ENCODE peak calls at places on chromosomes 12 and 14, in seven cellular contexts. N is MM.1S; T is effector memory CD4-positive, alpha-beta T cell; M is cardiac muscle cell; Z is uterus; O is heart left ventricle; R is aorta. U is an unnamed sample.
A peak's percentile ranks its signal among the peaks of the same experiment; 100 is the strongest.

GRCh38 chr14:79044894-79045624 is 874.9 kb downstream of the NRXN3 start:
- DNase-seq in N (no peak), T (no peak), M (peak; percentile 6), Z (peak; percentile 20), O (no peak), R (no peak), U (no peak)

GRCh38 chr14:89466460-89466859 is 49.4 kb upstream of the FOXN3 start:
- DNase-seq in N (no peak), T (no peak), M (no peak), Z (no peak), O (no peak), R (no peak), U (no peak)

GRCh38 chr14:95200404-95200803 is 43.1 kb upstream of the DICER1 start:
- DNase-seq in N (no peak), T (no peak), M (no peak), Z (no peak), O (peak; percentile 64), R (no peak), U (no peak)

GRCh38 chr14:29236848-29237247 is 470.3 kb downstream of the FOXG1 start:
- DNase-seq in N (no peak), T (no peak), M (peak; percentile 54), Z (no peak), O (no peak), R (no peak), U (no peak)

GRCh38 chr12:96466939-96467751 is 22.2 kb upstream of the CFAP54 start:
- DNase-seq in N (no peak), T (no peak), M (no peak), Z (no peak), O (no peak), R (no peak), U (no peak)

GRCh38 chr14:56854325-56854724 is 44.0 kb upstream of the OTX2 start:
- DNase-seq in N (no peak), T (no peak), M (no peak), Z (no peak), O (no peak), R (no peak), U (no peak)

GRCh38 chr12:11650279-11650696 is 814 bp downstream of the ETV6 start:
- DNase-seq in N (no peak), T (peak; percentile 11), M (no peak), Z (no peak), O (peak; percentile 48), R (no peak), U (no peak)

GRCh38 chr14:68627868-68628604 is 164.8 kb downstream of the ZFP36L1 start:
- DNase-seq in N (no peak), T (peak; percentile 14), M (peak; percentile 76), Z (no peak), O (peak; percentile 70), R (peak; percentile 74), U (no peak)

GRCh38 chr14:86481105-86481504 is 951.2 kb downstream of the FLRT2 start:
- DNase-seq in N (no peak), T (no peak), M (peak; percentile 33), Z (no peak), O (no peak), R (no peak), U (no peak)

GRCh38 chr12:124335426-124336183 is 40.7 kb downstream of the RFLNA start:
- DNase-seq in N (no peak), T (no peak), M (no peak), Z (no peak), O (no peak), R (no peak), U (no peak)

GRCh38 chr14:54782803-54783659 is 119.6 kb downstream of the GCH1 start:
- DNase-seq in N (peak; percentile 48), T (no peak), M (no peak), Z (no peak), O (no peak), R (no peak), U (no peak)

GRCh38 chr14:51395361-51395849 is 155.4 kb downstream of the TMX1 start:
- DNase-seq in N (no peak), T (no peak), M (peak; percentile 84), Z (peak; percentile 58), O (peak; percentile 66), R (no peak), U (peak; percentile 75)
- H3K27ac ChIP-seq in N (no peak overlapping the region), T (no peak overlapping the region), M (no peak overlapping the region), Z (peak overlapping the region; percentile 81), O (peak overlapping the region; percentile 91), R (peak overlapping the region; percentile 28), U (peak overlapping the region; percentile 60)

GRCh38 chr14:71414631-71415403 is 507.6 kb downstream of the PCNX1 start:
- DNase-seq in N (no peak), T (no peak), M (no peak), Z (no peak), O (no peak), R (no peak), U (no peak)
- H3K4me1 ChIP-seq in N (no peaks in the 10 kb centered on the region), T (no peaks in the 10 kb centered on the region), M (no peaks in the 10 kb centered on the region), Z (no peaks in the 10 kb centered on the region), O (no peaks in the 10 kb centered on the region), R (peaks cover 5% of the 10 kb centered on the region), U (no peaks in the 10 kb centered on the region)

GRCh38 chr12:15163001-15163400 is 58.2 kb downstream of the RERG start:
- DNase-seq in N (no peak), T (no peak), M (no peak), Z (no peak), O (no peak), R (no peak), U (no peak)

GRCh38 chr12:15168279-15168678 is 52.9 kb downstream of the RERG start:
- DNase-seq in N (no peak), T (no peak), M (no peak), Z (peak; percentile 41), O (no peak), R (no peak), U (no peak)

GRCh38 chr12:15163577-15163976 is 57.6 kb downstream of the RERG start:
- DNase-seq in N (no peak), T (no peak), M (peak; percentile 36), Z (no peak), O (no peak), R (no peak), U (no peak)

GRCh38 chr12:15164997-15165659 is 56.1 kb downstream of the RERG start:
- DNase-seq in N (no peak), T (no peak), M (peak; percentile 52), Z (peak; percentile 58), O (peak; percentile 39), R (no peak), U (peak; percentile 37)
- H3K27ac ChIP-seq in N (no peak overlapping the region), T (no peak overlapping the region), M (no peak overlapping the region), Z (peak overlapping the region; percentile 95), O (peak overlapping the region; percentile 83), R (peak overlapping the region; percentile 97), U (peak overlapping the region; percentile 61)

DNA sequence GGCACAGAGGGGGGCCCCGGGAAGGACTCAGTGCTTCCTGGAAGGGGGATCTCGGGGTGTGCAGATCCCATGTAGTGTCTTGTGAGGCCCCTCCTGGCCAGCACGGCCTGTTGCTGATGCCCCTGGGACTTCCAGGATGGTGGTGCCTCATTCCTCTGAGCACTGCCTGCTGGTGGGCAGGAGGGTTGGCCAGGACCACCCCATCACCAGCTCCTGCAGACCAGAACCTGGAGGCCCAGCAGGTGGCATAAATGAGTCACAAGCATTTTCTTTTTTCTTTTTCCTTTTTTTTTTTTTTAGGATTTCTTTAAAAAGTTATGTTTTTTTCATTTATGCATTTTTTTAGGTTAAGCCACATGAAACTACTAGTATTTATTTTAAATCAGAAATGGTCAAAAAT is 8.0 kb downstream of the MMP17 start:
- DNase-seq in N (no peak), T (no peak), M (peak; percentile 33), Z (no peak), O (no peak), R (no peak), U (no peak)
- H3K4me1 ChIP-seq in N (no peaks in the 10 kb centered on the region), T (no peaks in the 10 kb centered on the region), M (no peaks in the 10 kb centered on the region), Z (no peaks in the 10 kb centered on the region), O (no peaks in the 10 kb centered on the region), R (no peaks in the 10 kb centered on the region), U (no peaks in the 10 kb centered on the region)

DNA sequence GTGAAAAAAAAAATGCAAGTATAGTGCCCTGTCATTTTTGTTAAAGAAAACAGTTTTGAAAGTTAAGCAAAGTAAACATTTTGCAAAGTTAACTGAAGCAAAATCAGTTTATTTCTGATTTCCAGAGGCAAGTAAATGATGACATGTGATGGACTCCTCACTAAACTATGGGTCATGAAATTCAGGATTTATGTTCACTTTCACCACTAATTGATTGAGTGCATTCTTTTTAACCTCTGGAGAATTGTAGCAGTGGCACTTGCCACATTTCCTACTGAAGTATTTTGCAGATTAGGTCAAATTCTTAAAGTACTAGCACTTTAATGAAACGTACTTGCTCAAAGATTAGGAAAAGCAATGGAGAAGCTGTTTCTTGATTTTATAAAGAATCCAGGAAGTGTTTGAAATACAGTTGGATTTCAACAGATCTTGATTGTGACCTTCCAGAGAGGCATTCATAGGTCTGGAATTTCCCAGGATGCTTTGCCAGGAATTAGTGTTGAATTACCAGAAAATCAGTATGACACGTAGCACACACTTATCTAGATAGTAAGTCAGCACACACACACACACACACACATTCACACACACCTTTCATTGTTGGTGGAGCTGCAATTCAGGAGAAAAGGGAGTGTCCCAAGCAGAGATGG is 162.6 kb downstream of the MYRFL start:
- DNase-seq in N (no peak), T (no peak), M (peak; percentile 97), Z (no peak), O (no peak), R (no peak), U (no peak)
- H3K27ac ChIP-seq in N (no peak overlapping the region), T (no peak overlapping the region), M (peak overlapping the region; percentile 28), Z (peak overlapping the region; percentile 69), O (peak overlapping the region; percentile 57), R (peak overlapping the region; percentile 74), U (peak overlapping the region; percentile 57)

GRCh38 chr12:104470521-104470920 is 13.8 kb downstream of the CHST11 start:
- DNase-seq in N (no peak), T (no peak), M (no peak), Z (no peak), O (no peak), R (no peak), U (no peak)

GRCh38 chr12:104471336-104471735 is 14.6 kb downstream of the CHST11 start:
- DNase-seq in N (no peak), T (no peak), M (no peak), Z (no peak), O (no peak), R (no peak), U (no peak)

GRCh38 chr12:104473374-104473983 is 16.7 kb downstream of the CHST11 start:
- DNase-seq in N (no peak), T (no peak), M (no peak), Z (no peak), O (no peak), R (no peak), U (no peak)

GRCh38 chr12:104475269-104475668 is 18.5 kb downstream of the CHST11 start:
- DNase-seq in N (no peak), T (no peak), M (no peak), Z (no peak), O (no peak), R (no peak), U (no peak)

GRCh38 chr12:104472748-104473147 is 16.0 kb downstream of the CHST11 start:
- DNase-seq in N (no peak), T (no peak), M (no peak), Z (no peak), O (no peak), R (no peak), U (no peak)
- H3K4me1 ChIP-seq in N (peaks cover 34% of the 10 kb centered on the region), T (peaks cover 49% of the 10 kb centered on the region), M (peaks cover 3% of the 10 kb centered on the region), Z (no peaks in the 10 kb centered on the region), O (no peaks in the 10 kb centered on the region), R (no peaks in the 10 kb centered on the region), U (no peaks in the 10 kb centered on the region)

GRCh38 chr12:50201987-50202521 is 34.9 kb upstream of the CERS5 start:
- DNase-seq in N (no peak), T (no peak), M (peak; percentile 59), Z (no peak), O (no peak), R (no peak), U (no peak)
- H3K27ac ChIP-seq in N (no peak overlapping the region), T (no peak overlapping the region), M (no peak overlapping the region), Z (peak overlapping the region; percentile 6), O (no peak overlapping the region), R (no peak overlapping the region), U (no peak overlapping the region)